ENCODE peak calls at places on chromosomes 5 and 9, in five cellular contexts. N, V, D, T and J are unnamed samples.

GRCh38 chr9:127742435-127743088 is 7.5 kb upstream of the TOR2A start:
- DNase-seq in N (no peak), V (no peak), D (peak), T (peak), J (peak)

GRCh38 chr9:136539427-136540412 is 6.1 kb downstream of the NOTCH1 start:
- DNase-seq in N (peak), V (peak), D (no peak), T (no peak), J (no peak)

GRCh38 chr5:122699226-122699625 is 75.7 kb upstream of the SNX2 start:
- DNase-seq in N (no peak), V (no peak), D (no peak), T (no peak), J (no peak)

GRCh38 chr9:136291306-136292025 is 12.4 kb downstream of the CCDC187 start:
- DNase-seq in N (no peak), V (no peak), D (no peak), T (no peak), J (no peak)

GRCh38 chr5:32814141-32814540 is 103.0 kb downstream of the NPR3 start:
- DNase-seq in N (no peak), V (no peak), D (no peak), T (no peak), J (no peak)

GRCh38 chr5:140311011-140311467 is 8.1 kb upstream of the PFDN1 start:
- DNase-seq in N (no peak), V (no peak), D (peak), T (no peak), J (no peak)

GRCh38 chr9:98248737-98249474 is 6.5 kb downstream of the TBC1D2 start:
- DNase-seq in N (no peak), V (peak), D (peak), T (no peak), J (peak)

GRCh38 chr5:172453206-172453985 is 929 bp downstream of the SH3PXD2B start:
- DNase-seq in N (peak), V (no peak), D (peak), T (peak), J (peak)

GRCh38 chr5:179766021-179766725 is 27.6 kb upstream of the LTC4S start:
- DNase-seq in N (no peak), V (no peak), D (no peak), T (no peak), J (no peak)

GRCh38 chr9:105444130-105444529 is 3.7 kb upstream of the FSD1L start:
- DNase-seq in N (no peak), V (no peak), D (no peak), T (no peak), J (peak)

GRCh38 chr5:132750471-132751230 is 3.4 kb downstream of the CCNI2 start:
- DNase-seq in N (no peak), V (no peak), D (no peak), T (no peak), J (no peak)

GRCh38 chr5:133801955-133802751 is 166.3 kb downstream of the C5orf15 start:
- DNase-seq in N (no peak), V (no peak), D (no peak), T (no peak), J (no peak)

GRCh38 chr9:130043654-130044623 is 950 bp upstream of the FNBP1 start:
- DNase-seq in N (no peak), V (no peak), D (no peak), T (peak), J (no peak)

GRCh38 chr5:53480474-53481353 is at the start of gene FST:
- DNase-seq in N (peak), V (no peak), D (no peak), T (no peak), J (no peak)

GRCh38 chr9:95494022-95494415 is 22.8 kb downstream of the PTCH1 start:
- DNase-seq in N (no peak), V (no peak), D (no peak), T (no peak), J (no peak)

GRCh38 chr5:77133061-77133758 is 46.1 kb upstream of the ZBED3 start:
- DNase-seq in N (no peak), V (no peak), D (peak), T (no peak), J (peak)

GRCh38 chr9:120693609-120694008 is 20.7 kb downstream of the MEGF9 start:
- DNase-seq in N (no peak), V (no peak), D (no peak), T (no peak), J (no peak)

GRCh38 chr9:70034292-70034711 is 9.3 kb upstream of the MAMDC2 start:
- DNase-seq in N (no peak), V (no peak), D (no peak), T (no peak), J (no peak)

GRCh38 chr5:134129411-134130238 is 15.1 kb downstream of the TCF7 start:
- DNase-seq in N (no peak), V (no peak), D (no peak), T (no peak), J (no peak)

GRCh38 chr9:74281674-74282073 is 215.5 kb upstream of the RORB start:
- DNase-seq in N (no peak), V (no peak), D (no peak), T (no peak), J (no peak)

GRCh38 chr9:35560625-35561337 is 44.3 kb upstream of the TESK1 start:
- DNase-seq in N (no peak), V (no peak), D (no peak), T (no peak), J (no peak)